ENCODE peak calls at places on chromosomes 12 and 14, in seven cellular contexts. J is fibroblast of mammary gland; Z is pancreas; S is AG10803; Q is choroid plexus epithelial cell; F is ELR; H is central memory CD4-positive, alpha-beta T cell. R is an unnamed sample.

GRCh38 chr12:93461503-93461902 is 5.8 kb upstream of the MRPL42 start:
- DNase-seq in J (peak; percentile 38), Z (no peak), S (no peak), Q (peak; percentile 23), F (no peak), H (no peak), R (no peak)

GRCh38 chr14:81772391-81772790 is 238.7 kb upstream of the SEL1L start:
- DNase-seq in J (no peak), Z (no peak), S (peak; percentile 0), Q (no peak), F (no peak), H (no peak), R (no peak)

GRCh38 chr14:71647086-71647784 is 285.0 kb upstream of the RGS6 start:
- DNase-seq in J (no peak), Z (no peak), S (no peak), Q (no peak), F (no peak), H (no peak), R (no peak)

GRCh38 chr12:116161588-116161987 is 115.9 kb downstream of the MED13L start:
- DNase-seq in J (peak; percentile 78), Z (no peak), S (no peak), Q (peak; percentile 81), F (no peak), H (no peak), R (no peak)

GRCh38 chr14:26180221-26180620 is 417.6 kb downstream of the NOVA1 start:
- DNase-seq in J (no peak), Z (no peak), S (no peak), Q (no peak), F (no peak), H (no peak), R (no peak)

GRCh38 chr12:51521554-51522276 is 69.3 kb upstream of the SCN8A start:
- DNase-seq in J (peak; percentile 31), Z (no peak), S (no peak), Q (peak; percentile 40), F (peak; percentile 16), H (no peak), R (no peak)

GRCh38 chr12:93167841-93168492 is 209.8 kb upstream of the NUDT4 start:
- DNase-seq in J (no peak), Z (no peak), S (no peak), Q (peak; percentile 49), F (peak; percentile 29), H (no peak), R (peak; percentile 40)

GRCh38 chr12:81644503-81644902 is 114.6 kb downstream of the PPFIA2 start:
- DNase-seq in J (peak; percentile 64), Z (no peak), S (peak; percentile 48), Q (peak; percentile 72), F (peak; percentile 44), H (peak; percentile 28), R (peak; percentile 42)

GRCh38 chr12:2301531-2302461 is 249.0 kb downstream of the CACNA1C start:
- DNase-seq in J (peak; percentile 36), Z (no peak), S (peak; percentile 92), Q (no peak), F (peak; percentile 65), H (no peak), R (no peak)

GRCh38 chr12:94100254-94100653 is 48.1 kb upstream of the PLXNC1 start:
- DNase-seq in J (peak; percentile 67), Z (no peak), S (peak; percentile 9), Q (peak; percentile 18), F (peak; percentile 84), H (no peak), R (no peak)